ENCODE peak calls at places on chromosome 4, in four cellular contexts. E, J, P and U are unnamed samples.

GRCh38 chr4:6267573-6267972 is 2.1 kb upstream of the WFS1 start:
- DNase-seq in E (no peak), P (no peak), J (no peak), U (no peak)

GRCh38 chr4:47839259-47839658 is 1.4 kb upstream of the CORIN start:
- DNase-seq in P (no peak), J (no peak), E (no peak), U (no peak)

GRCh38 chr4:99847362-99847976 is 30.8 kb downstream of the DAPP1 start:
- DNase-seq in E (no peak), P (no peak), J (no peak), U (no peak)

GRCh38 chr4:40058854-40059253 is 2.2 kb downstream of the N4BP2 start:
- DNase-seq in P (no peak), J (no peak), E (no peak), U (no peak)

GRCh38 chr4:188246488-188246887 is 107.2 kb downstream of the TRIML1 start:
- DNase-seq in E (no peak), P (no peak), J (no peak), U (no peak)

GRCh38 chr4:180028682-180029081 is 2214.5 kb upstream of the TENM3 start:
- DNase-seq in E (peak), P (no peak), J (no peak), U (no peak)

GRCh38 chr4:25632135-25632534 is 23.5 kb upstream of the SLC34A2 start:
- DNase-seq in J (no peak), E (no peak), P (no peak), U (no peak)

GRCh38 chr4:1985780-1986577 is 22.8 kb downstream of the NELFA start:
- DNase-seq in E (no peak), P (no peak), J (no peak), U (no peak)

GRCh38 chr4:71944956-71945355 is 86.8 kb upstream of the NPFFR2 start:
- DNase-seq in J (no peak), P (no peak), E (no peak), U (no peak)

GRCh38 chr4:184807797-184808718 is 17.7 kb downstream of the ACSL1 start:
- DNase-seq in J (no peak), P (no peak), E (no peak), U (no peak)

GRCh38 chr4:137823007-137823406 is 290.7 kb upstream of the PCDH18 start:
- DNase-seq in E (no peak), J (no peak), P (no peak), U (no peak)

GRCh38 chr4:76723916-76724315 is 174.0 kb downstream of the SOWAHB start:
- DNase-seq in P (no peak), E (no peak), J (peak), U (no peak)

GRCh38 chr4:147370881-147371280 is 110.0 kb upstream of the EDNRA start:
- DNase-seq in J (no peak), P (no peak), E (no peak), U (no peak)

GRCh38 chr4:121898150-121898549 is 27.9 kb upstream of the BBS7 start:
- DNase-seq in J (no peak), E (no peak), P (no peak), U (no peak)

GRCh38 chr4:186144596-186145569 is 40.4 kb downstream of the FAM149A start:
- DNase-seq in P (no peak), J (no peak), E (peak), U (no peak)

DNA sequence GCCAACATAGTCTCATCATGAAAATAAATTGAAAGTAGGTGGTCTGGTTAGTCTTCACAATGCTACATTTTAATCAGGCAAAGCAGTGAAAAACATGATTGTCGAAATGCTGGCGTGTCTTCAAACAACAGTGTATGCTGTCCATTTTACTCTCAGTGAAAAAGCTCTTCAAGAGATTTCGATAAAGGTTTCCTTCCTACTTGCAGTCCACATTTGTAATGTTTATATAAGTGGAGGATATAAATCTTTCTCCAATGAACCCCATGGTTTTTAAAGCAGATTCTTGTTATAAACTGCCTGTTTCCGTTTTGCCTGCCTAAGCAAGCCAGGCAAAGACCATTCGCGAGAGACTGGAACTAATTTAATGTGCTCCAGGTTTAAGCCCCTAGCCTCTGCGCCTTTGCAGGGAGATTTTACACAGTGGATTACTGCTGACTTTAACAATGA is 169.6 kb downstream of the SCFD2 start:
- DNase-seq in J (no peak), E (no peak), P (no peak), U (no peak)
- TF ChIP-seq CTCF in J (no peak), E (no peak), P (no peak), U (no peak)

GRCh38 chr4:3145251-3145908 is 70.9 kb downstream of the HTT start:
- DNase-seq in J (no peak), E (no peak), P (no peak), U (no peak)
- TF ChIP-seq CTCF in J (no peak), E (peak), P (no peak), U (no peak)

GRCh38 chr4:7857238-7857701 is 82.4 kb downstream of the AFAP1 start:
- DNase-seq in E (peak), P (no peak), J (no peak), U (no peak)

GRCh38 chr4:7855731-7856130 is 83.9 kb downstream of the AFAP1 start:
- DNase-seq in P (no peak), J (no peak), E (no peak), U (no peak)

GRCh38 chr4:7858498-7858897 is 81.2 kb downstream of the AFAP1 start:
- DNase-seq in P (no peak), J (no peak), E (no peak), U (no peak)

GRCh38 chr4:7859350-7859749 is 80.3 kb downstream of the AFAP1 start:
- DNase-seq in J (no peak), P (no peak), E (no peak), U (no peak)

GRCh38 chr4:7857993-7858392 is 81.7 kb downstream of the AFAP1 start:
- DNase-seq in P (no peak), E (no peak), J (no peak), U (no peak)
- TF ChIP-seq CTCF in P (no peak), E (no peak), J (no peak), U (no peak)

GRCh38 chr4:36386691-36387090 is 105.3 kb downstream of the DTHD1 start:
- DNase-seq in P (no peak), J (no peak), E (no peak), U (no peak)
- TF ChIP-seq CTCF in P (no peak), J (no peak), E (no peak), U (no peak)

GRCh38 chr4:150145950-150146340 is 67.7 kb downstream of the DCLK2 start:
- DNase-seq in J (no peak), P (no peak), E (no peak), U (no peak)

GRCh38 chr4:150149381-150149780 is 71.1 kb downstream of the DCLK2 start:
- DNase-seq in J (no peak), E (no peak), P (no peak), U (no peak)

GRCh38 chr4:150140774-150141400 is 62.6 kb downstream of the DCLK2 start:
- DNase-seq in E (no peak), P (no peak), J (no peak), U (no peak)

GRCh38 chr4:150142831-150143230 is 64.6 kb downstream of the DCLK2 start:
- DNase-seq in J (no peak), P (no peak), E (no peak), U (no peak)

DNA sequence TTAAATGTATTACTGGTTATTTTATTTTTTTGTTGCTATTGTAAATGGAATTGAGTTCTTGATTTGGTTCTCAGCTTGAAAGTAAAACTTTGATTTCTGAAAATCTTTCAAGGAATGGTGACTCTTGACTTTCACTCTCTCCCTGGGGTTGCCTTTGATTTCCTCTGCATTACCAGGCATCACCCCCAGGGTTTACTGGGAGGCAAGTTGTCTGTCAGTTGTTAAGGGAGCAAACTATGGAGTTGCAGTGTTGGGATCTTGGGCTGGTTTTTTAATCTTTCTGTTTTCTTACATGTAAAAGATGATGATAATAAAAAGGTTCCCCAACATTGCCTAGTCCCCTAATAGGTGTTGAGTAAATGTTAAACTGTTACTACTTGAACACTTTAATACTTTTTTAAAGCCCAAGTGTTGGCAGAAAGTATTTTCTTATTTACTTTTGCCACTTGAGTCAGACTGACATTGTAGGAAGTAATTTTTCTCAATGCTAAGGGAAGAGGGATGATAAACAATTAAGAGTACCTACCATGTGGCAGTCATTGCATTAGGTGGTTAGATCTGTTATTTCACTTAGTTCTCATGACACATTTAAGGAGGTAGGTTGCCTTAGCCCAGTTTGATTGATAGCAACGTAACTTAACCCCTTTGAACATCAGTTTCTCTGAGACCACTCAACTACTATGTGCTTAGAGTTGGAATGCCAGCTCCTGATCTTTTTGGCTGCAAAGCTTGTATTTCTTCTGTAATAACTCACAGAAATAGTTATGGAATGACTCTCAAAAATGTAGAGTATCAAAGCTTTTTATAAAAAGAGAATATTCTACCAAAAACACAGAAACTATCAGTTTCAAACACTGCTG is 67.1 kb downstream of the DCLK2 start:
- DNase-seq in E (no peak), J (no peak), P (no peak), U (no peak)
- TF ChIP-seq CTCF in E (no peak), J (peak), P (no peak), U (no peak)

GRCh38 chr4:129146639-129147038 is 50.7 kb downstream of the C4orf33 start:
- DNase-seq in J (no peak), P (no peak), E (no peak), U (no peak)
- TF ChIP-seq CTCF in J (no peak), P (no peak), E (no peak), U (no peak)

GRCh38 chr4:139223682-139224317 is 46.8 kb upstream of the ELF2 start:
- DNase-seq in E (peak), J (no peak), P (no peak), U (no peak)

GRCh38 chr4:139222215-139222614 is 45.2 kb upstream of the ELF2 start:
- DNase-seq in J (no peak), P (no peak), E (no peak), U (no peak)

GRCh38 chr4:139229534-139230039 is 50.4 kb downstream of the MGARP start:
- DNase-seq in P (no peak), E (no peak), J (no peak), U (no peak)

GRCh38 chr4:139232751-139233150 is 47.3 kb downstream of the MGARP start:
- DNase-seq in J (no peak), E (no peak), P (no peak), U (no peak)

DNA sequence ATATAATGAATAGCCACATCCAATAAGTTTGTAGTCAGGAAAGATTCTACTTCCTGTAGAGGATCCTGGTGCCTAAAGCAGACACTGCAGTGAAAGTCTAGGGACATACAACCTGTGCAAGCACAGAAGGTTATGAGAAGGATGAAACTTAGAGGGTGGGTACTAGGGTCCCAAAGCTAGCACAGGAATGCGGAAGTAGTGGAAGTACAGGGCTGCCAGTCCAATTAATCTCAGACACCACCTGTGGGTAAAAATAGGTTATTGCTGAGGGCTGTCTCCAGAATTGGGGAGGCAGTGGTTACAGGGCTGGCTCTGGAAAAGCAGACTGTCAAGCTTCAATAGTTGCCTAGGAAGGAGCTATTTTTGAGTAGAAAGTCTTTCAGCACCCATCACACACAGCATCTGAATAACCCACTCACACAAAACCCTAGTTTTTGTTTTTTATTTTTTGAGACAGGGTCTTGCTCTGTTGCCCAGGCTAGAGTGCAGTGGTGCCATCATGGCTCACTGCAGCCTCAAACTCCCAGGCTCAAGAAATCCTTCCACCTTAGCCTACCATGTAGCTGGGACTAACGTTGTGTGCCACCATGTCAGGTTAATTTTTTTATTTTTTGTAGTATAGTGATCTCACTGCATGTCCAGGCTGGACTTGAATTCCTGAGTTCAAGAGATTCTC is 50.8 kb upstream of the ELF2 start:
- DNase-seq in J (no peak), P (no peak), E (no peak), U (no peak)
- TF ChIP-seq CTCF in J (no peak), P (peak), E (peak), U (no peak)